ENCODE peak calls at places on chromosome 2, in eight cellular contexts. T is Peyer's patch, Y is fibroblast of lung, R is cardiac fibroblast, B is GM06990, V is heart left ventricle, P is tibial artery, Q is BJ. M is an unnamed sample.

GRCh38 chr2:237759176-237759575 is 39.4 kb upstream of the RBM44 start:
- DNase-seq in V (no peak), T (no peak), R (no peak), Q (no peak), P (no peak), Y (no peak), B (no peak), M (no peak)

GRCh38 chr2:5981241-5982055 is 289.3 kb downstream of the SOX11 start:
- DNase-seq in Q (no peak), B (no peak), P (no peak), T (no peak), V (no peak), R (no peak), Y (peak; percentile 71), M (no peak)

GRCh38 chr2:129619471-129619870 is 360.0 kb upstream of the RAB6C start:
- DNase-seq in V (no peak), P (no peak), T (no peak), Q (no peak), R (no peak), Y (no peak), B (no peak), M (no peak)

GRCh38 chr2:99450199-99450598 is 39.6 kb downstream of the REV1 start:
- DNase-seq in R (no peak), P (no peak), T (no peak), Q (no peak), Y (peak; percentile 5), V (no peak), B (no peak), M (no peak)

GRCh38 chr2:145593991-145594702 is 1074.2 kb upstream of the ZEB2 start:
- DNase-seq in Q (peak; percentile 73), V (peak; percentile 3), R (peak; percentile 82), B (no peak), Y (peak; percentile 90), T (no peak), P (no peak), M (no peak)

GRCh38 chr2:46663614-46664013 is 184.2 kb downstream of the TMEM247 start:
- DNase-seq in B (no peak), Q (no peak), T (no peak), P (no peak), R (peak; percentile 47), V (peak; percentile 46), Y (no peak), M (no peak)

GRCh38 chr2:74564222-74564621 is 9.7 kb downstream of the DOK1 start:
- DNase-seq in T (no peak), B (no peak), V (no peak), P (no peak), R (peak; percentile 37), Y (peak; percentile 95), Q (no peak), M (no peak)

GRCh38 chr2:127638361-127639110 is 7.4 kb upstream of the GPR17 start:
- DNase-seq in P (no peak), T (peak; percentile 54), Q (no peak), V (peak; percentile 44), Y (no peak), R (peak; percentile 50), B (no peak), M (no peak)

GRCh38 chr2:29323961-29324360 is 208.7 kb downstream of the CLIP4 start:
- DNase-seq in B (no peak), Q (no peak), Y (peak; percentile 80), T (no peak), P (no peak), V (no peak), R (no peak), M (no peak)

GRCh38 chr2:8380573-8380972 is 301.3 kb upstream of the ID2 start:
- DNase-seq in V (no peak), T (no peak), B (peak; percentile 43), Q (no peak), R (no peak), Y (no peak), P (no peak), M (no peak)

GRCh38 chr2:239826786-239827510 is 198.2 kb downstream of the NDUFA10 start:
- DNase-seq in B (no peak), Y (no peak), V (no peak), R (no peak), P (no peak), Q (no peak), T (peak; percentile 8), M (no peak)

GRCh38 chr2:102442967-102443828 is 20.2 kb downstream of the IL18RAP start:
- DNase-seq in P (no peak), Q (no peak), B (no peak), Y (peak; percentile 12), V (no peak), R (peak; percentile 64), T (no peak), M (peak; percentile 60)

GRCh38 chr2:164792316-164793127 is 49.1 kb downstream of the COBLL1 start:
- DNase-seq in Y (peak; percentile 44), Q (no peak), R (peak; percentile 7), P (no peak), B (no peak), T (no peak), V (no peak), M (no peak)

GRCh38 chr2:203740741-203741363 is 34.4 kb downstream of the CD28 start:
- DNase-seq in B (no peak), V (no peak), R (peak; percentile 32), T (no peak), Y (peak; percentile 80), Q (no peak), P (no peak), M (no peak)

GRCh38 chr2:63078852-63079606 is 28.4 kb downstream of the OTX1 start:
- DNase-seq in Y (no peak), P (no peak), B (no peak), V (no peak), T (no peak), Q (no peak), R (no peak), M (peak; percentile 38)

GRCh38 chr2:187934692-187935091 is 357.0 kb upstream of the GULP1 start:
- DNase-seq in B (no peak), Y (no peak), V (no peak), P (no peak), Q (no peak), T (no peak), R (no peak), M (no peak)

GRCh38 chr2:183837157-183837556 is 712.9 kb downstream of the NUP35 start:
- DNase-seq in T (no peak), V (no peak), Q (no peak), P (no peak), B (no peak), R (no peak), Y (no peak), M (no peak)

DNA sequence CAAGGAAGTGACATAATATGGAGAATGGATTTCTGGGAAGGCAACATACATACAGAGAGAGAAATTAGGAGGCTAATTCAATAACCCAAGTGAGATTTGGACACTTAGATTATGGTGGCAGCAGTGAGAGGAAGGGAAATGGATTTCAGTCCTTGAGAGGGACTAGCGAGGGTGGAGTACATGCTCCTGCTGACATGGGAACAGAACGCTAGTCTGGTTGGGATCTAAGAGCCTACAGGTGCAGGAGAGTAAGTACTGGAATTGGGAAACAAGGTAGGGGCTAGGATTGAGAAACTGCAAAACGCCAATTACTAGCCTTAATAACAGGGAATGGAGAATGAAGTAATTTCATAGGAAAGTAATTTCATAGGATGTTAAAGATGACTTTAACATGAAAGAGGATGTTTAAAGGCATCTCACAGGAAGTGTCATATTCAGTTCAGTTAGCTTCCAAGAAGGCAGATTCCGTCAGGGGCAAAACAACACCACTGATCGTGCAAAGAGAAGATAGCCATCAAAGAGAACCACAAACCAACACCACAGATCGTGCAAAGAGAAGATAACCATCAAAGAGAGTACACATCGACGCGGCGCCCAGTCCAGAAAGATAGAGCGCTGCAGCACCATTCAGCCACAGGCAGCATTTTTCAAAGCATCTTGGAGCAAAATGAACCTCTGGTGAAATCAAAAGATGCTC is 27.1 kb downstream of the CDKL4 start:
- DNase-seq in P (no peak), Q (no peak), B (no peak), Y (no peak), V (no peak), R (no peak), T (peak; percentile 46), M (no peak)
- TF ChIP-seq CTCF in P (no peak), Q (no peak), B (no peak), Y (no peak), V (no peak), R (no peak), T (no peak), M (no peak)

GRCh38 chr2:135130751-135131150 is 78.7 kb downstream of the RAB3GAP1 start:
- DNase-seq in T (no peak), Y (no peak), P (no peak), V (no peak), Q (no peak), B (no peak), R (no peak), M (no peak)
- TF ChIP-seq CTCF in T (no peak), Y (no peak), P (no peak), V (no peak), Q (no peak), B (no peak), R (no peak), M (no peak)

GRCh38 chr2:235301202-235302076 is 192.4 kb upstream of the AGAP1 start:
- DNase-seq in T (no peak), P (no peak), Y (no peak), V (no peak), B (no peak), Q (no peak), R (no peak), M (no peak)

GRCh38 chr2:235302263-235302662 is 191.6 kb upstream of the AGAP1 start:
- DNase-seq in T (no peak), Q (no peak), V (no peak), R (no peak), B (no peak), Y (no peak), P (no peak), M (no peak)

GRCh38 chr2:235300368-235301201 is 193.3 kb upstream of the AGAP1 start:
- DNase-seq in T (no peak), Y (peak; percentile 83), P (no peak), B (no peak), V (no peak), R (peak; percentile 81), Q (peak; percentile 27), M (no peak)

GRCh38 chr2:235305678-235306077 is 188.2 kb upstream of the AGAP1 start:
- DNase-seq in P (no peak), V (no peak), R (no peak), T (no peak), Y (no peak), B (no peak), Q (no peak), M (no peak)

GRCh38 chr2:235303499-235304291 is 190.1 kb upstream of the AGAP1 start:
- DNase-seq in T (no peak), P (no peak), R (no peak), Y (no peak), Q (no peak), B (no peak), V (no peak), M (no peak)
- TF ChIP-seq CTCF in T (no peak), P (no peak), R (no peak), Y (no peak), Q (no peak), B (no peak), V (no peak), M (no peak)

GRCh38 chr2:14223576-14223975 is 408.9 kb upstream of the LRATD1 start:
- DNase-seq in B (no peak), V (no peak), T (no peak), Q (no peak), Y (no peak), P (no peak), R (no peak), M (no peak)

GRCh38 chr2:14220101-14220500 is 412.4 kb upstream of the LRATD1 start:
- DNase-seq in Q (no peak), R (no peak), P (no peak), T (no peak), V (no peak), B (no peak), Y (peak; percentile 38), M (no peak)

GRCh38 chr2:14219306-14219705 is 413.2 kb upstream of the LRATD1 start:
- DNase-seq in B (no peak), T (no peak), Y (no peak), V (no peak), R (no peak), P (no peak), Q (no peak), M (no peak)
- TF ChIP-seq CTCF in B (no peak), T (no peak), Y (no peak), V (no peak), R (no peak), P (no peak), Q (no peak), M (no peak)

M was measured in GM13977.